ENCODE peak calls at places on chromosomes 2 and 18, in ten cellular contexts. Q, Y, C, G, D, L, W, X, Z and H are unnamed samples.

GRCh38 chr2:120825370-120826259 is 89.9 kb downstream of the GLI2 start:
- DNase-seq in Z (no peak), C (peak), G (peak), Q (no peak), X (no peak), L (no peak), W (no peak), Y (no peak), D (no peak), H (no peak)

GRCh38 chr2:124626993-124627392 is 601.9 kb downstream of the CNTNAP5 start:
- DNase-seq in Z (no peak), C (no peak), X (no peak), W (no peak), D (no peak), L (no peak), G (no peak), Q (no peak), Y (no peak), H (no peak)

GRCh38 chr18:2570772-2571199 is 519 bp downstream of the METTL4 start:
- DNase-seq in Z (peak), Q (peak), W (peak), X (peak), G (peak), C (peak), D (peak), L (peak), Y (peak), H (peak)

GRCh38 chr18:62196978-62197377 is 9.9 kb downstream of the RELCH start:
- DNase-seq in D (no peak), X (no peak), Y (no peak), L (no peak), C (no peak), G (no peak), Q (no peak), Z (no peak), W (no peak), H (no peak)

GRCh38 chr2:23546913-23547312 is 161.9 kb downstream of the KLHL29 start:
- DNase-seq in L (no peak), W (no peak), Z (no peak), C (no peak), Y (no peak), X (no peak), G (no peak), D (no peak), Q (no peak), H (no peak)

GRCh38 chr18:57819671-57820460 is 16.8 kb upstream of the ATP8B1 start:
- DNase-seq in Q (no peak), G (peak), L (no peak), X (no peak), C (peak), Y (no peak), D (no peak), Z (peak), W (no peak), H (peak)

GRCh38 chr2:48112911-48113687 is 206.8 kb upstream of the FBXO11 start:
- DNase-seq in C (no peak), L (no peak), W (no peak), D (no peak), Q (no peak), Y (no peak), G (peak), X (no peak), Z (no peak), H (peak)

GRCh38 chr18:35084494-35085449 is 43.6 kb downstream of the MAPRE2 start:
- DNase-seq in G (no peak), D (no peak), Q (no peak), Z (no peak), L (no peak), Y (no peak), C (no peak), W (no peak), X (no peak), H (no peak)

GRCh38 chr2:13414907-13415306 is 698.2 kb downstream of the TRIB2 start:
- DNase-seq in Q (no peak), W (no peak), L (no peak), D (no peak), C (no peak), G (no peak), Z (no peak), X (no peak), Y (no peak), H (no peak)

GRCh38 chr2:241996100-241996499 is 126.6 kb downstream of the RTP5 start:
- DNase-seq in Q (no peak), L (no peak), G (no peak), D (no peak), Y (no peak), Z (no peak), X (no peak), W (no peak), C (no peak), H (no peak)

GRCh38 chr18:77271720-77272481 is 22.3 kb downstream of the GALR1 start:
- DNase-seq in Q (no peak), W (peak), C (no peak), L (no peak), Z (no peak), X (no peak), D (no peak), Y (no peak), G (peak), H (no peak)

GRCh38 chr2:234996041-234996440 is 44.2 kb downstream of the SH3BP4 start:
- DNase-seq in G (no peak), D (no peak), W (peak), Y (no peak), Z (no peak), X (no peak), Q (no peak), C (no peak), L (no peak), H (no peak)

GRCh38 chr2:10231551-10232085 is 71.1 kb upstream of the HPCAL1 start:
- DNase-seq in C (no peak), W (no peak), X (no peak), Q (no peak), D (no peak), L (no peak), G (no peak), Y (no peak), Z (no peak), H (no peak)

GRCh38 chr2:151886235-151886634 is 58.0 kb upstream of the ARL5A start:
- DNase-seq in X (no peak), G (no peak), L (no peak), C (no peak), D (no peak), Q (no peak), Z (no peak), Y (no peak), W (no peak), H (no peak)

GRCh38 chr2:226699321-226699720 is 100.3 kb downstream of the IRS1 start:
- DNase-seq in W (no peak), G (peak), Q (no peak), X (no peak), L (peak), D (no peak), Y (no peak), Z (no peak), C (peak), H (no peak)

GRCh38 chr2:172021955-172022354 is 22.2 kb downstream of the METAP1D start:
- DNase-seq in G (peak), D (no peak), C (peak), Y (no peak), Z (peak), Q (no peak), L (no peak), X (no peak), W (no peak), H (peak)

GRCh38 chr2:226652388-226652787 is 147.2 kb downstream of the IRS1 start:
- DNase-seq in D (no peak), L (no peak), X (no peak), Q (no peak), C (peak), G (peak), Z (no peak), Y (no peak), W (no peak), H (peak)

GRCh38 chr18:29271496-29271895 is 1094.6 kb upstream of the CDH2 start:
- DNase-seq in D (no peak), L (no peak), Q (no peak), Z (no peak), W (no peak), G (peak), Y (no peak), X (no peak), C (peak), H (no peak)

GRCh38 chr2:213261237-213261636 is 23.0 kb upstream of the SPAG16 start:
- DNase-seq in Y (no peak), C (no peak), X (no peak), G (no peak), Z (no peak), L (no peak), Q (no peak), W (no peak), D (no peak), H (no peak)

GRCh38 chr2:120310136-120310535 is 35.8 kb upstream of the INHBB start:
- DNase-seq in D (no peak), C (no peak), W (peak), X (peak), Q (no peak), Y (peak), L (no peak), G (no peak), Z (no peak), H (no peak)